ENCODE peak calls at places on chromosomes 1 and 21, in five cellular contexts. H is Right ventricle myocardium superior, J is occipital lobe, O is DMS 273 treated with DMSO at 0.1 percent for 48 hours, I is IMR-90. F is an unnamed sample.
A peak's percentile ranks its signal among the peaks of the same experiment; 100 is the strongest.

GRCh38 chr1:201877877-201878339 is 10.8 kb upstream of the SHISA4 start:
- DNase-seq in H (no peak), J (no peak), O (no peak), I (peak; percentile 63), F (peak; percentile 70)

GRCh38 chr1:31258581-31258980 is 18.9 kb upstream of the NKAIN1 start:
- DNase-seq in H (no peak), J (no peak), O (no peak), I (no peak), F (no peak)

GRCh38 chr1:206706298-206706791 is 21.6 kb downstream of the MAPKAPK2 start:
- DNase-seq in H (no peak), J (peak; percentile 8), O (peak; percentile 54), I (peak; percentile 92), F (no peak)

GRCh38 chr21:34530264-34530663 is 18.3 kb upstream of the KCNE1 start:
- DNase-seq in H (no peak), J (no peak), O (no peak), I (peak; percentile 86), F (peak; percentile 47)

GRCh38 chr1:168320805-168321577 is 40.3 kb downstream of the TBX19 start:
- DNase-seq in H (no peak), J (peak; percentile 19), O (no peak), I (peak; percentile 91), F (peak; percentile 95)

GRCh38 chr1:219875860-219876259 is 52.5 kb downstream of the SLC30A10 start:
- DNase-seq in H (no peak), J (no peak), O (no peak), I (no peak), F (no peak)

GRCh38 chr1:160085686-160086089 is 4.3 kb downstream of the KCNJ9 start:
- DNase-seq in H (peak; percentile 91), J (peak; percentile 77), O (peak; percentile 64), I (peak; percentile 64), F (peak; percentile 78)

GRCh38 chr1:44785027-44785376 is 3.0 kb downstream of the BEST4 start:
- DNase-seq in H (no peak), J (no peak), O (no peak), I (no peak), F (no peak)

GRCh38 chr1:182303778-182304177 is 87.8 kb downstream of the GLUL start:
- DNase-seq in H (no peak), J (no peak), O (no peak), I (no peak), F (no peak)

GRCh38 chr21:33383056-33383888 is 19.9 kb upstream of the IFNGR2 start:
- DNase-seq in H (peak; percentile 74), J (no peak), O (no peak), I (peak; percentile 94), F (peak; percentile 94)

GRCh38 chr1:53087332-53088285 is 25.6 kb downstream of the PODN start:
- DNase-seq in H (no peak), J (no peak), O (no peak), I (no peak), F (no peak)

GRCh38 chr1:8825985-8826481 is 8.6 kb upstream of the RERE start:
- DNase-seq in H (peak; percentile 50), J (no peak), O (no peak), I (peak; percentile 63), F (peak; percentile 96)

GRCh38 chr1:88058205-88058604 is 625.9 kb upstream of the PKN2 start:
- DNase-seq in H (no peak), J (no peak), O (no peak), I (no peak), F (no peak)

GRCh38 chr1:92845908-92846307 is 14.1 kb downstream of the RPL5 start:
- DNase-seq in H (no peak), J (no peak), O (no peak), I (no peak), F (no peak)

GRCh38 chr21:37006521-37007291 is at the start of gene RIPPLY3:
- DNase-seq in H (no peak), J (no peak), O (no peak), I (no peak), F (peak; percentile 37)

GRCh38 chr1:147079400-147080012 is 92.8 kb downstream of the PRKAB2 start:
- DNase-seq in H (no peak), J (no peak), O (no peak), I (no peak), F (no peak)

GRCh38 chr1:14598498-14599172 is at the start of gene KAZN:
- DNase-seq in H (peak; percentile 50), J (no peak), O (no peak), I (no peak), F (no peak)

GRCh38 chr1:85576642-85577420 is 3.7 kb upstream of the CCN1 start:
- DNase-seq in H (peak; percentile 91), J (no peak), O (peak; percentile 25), I (peak; percentile 88), F (peak; percentile 95)

GRCh38 chr1:29364101-29364678 is 127.9 kb downstream of the PTPRU start:
- DNase-seq in H (no peak), J (no peak), O (no peak), I (no peak), F (no peak)

F was measured in ELR.